ENCODE peak calls at places on chromosome 14, in six cellular contexts. S is AG10803, B is bronchial epithelial cell, N is transverse colon, V is astrocyte of the spinal cord, A is HFFc6. R is an unnamed sample.

GRCh38 chr14:71206766-71207371 is 299.6 kb downstream of the PCNX1 start:
- DNase-seq in S (peak), V (peak), B (peak), A (peak), N (no peak), R (no peak)

GRCh38 chr14:64612021-64612380 is 62.2 kb downstream of the PPP1R36 start:
- DNase-seq in B (peak), V (peak), N (no peak), A (peak), S (peak), R (no peak)

GRCh38 chr14:74333909-74334308 is 14.4 kb upstream of the VRTN start:
- DNase-seq in B (peak), N (no peak), A (peak), S (peak), V (peak), R (no peak)

GRCh38 chr14:61678966-61679365 is 16.3 kb upstream of the HIF1A start:
- DNase-seq in N (no peak), V (peak), A (no peak), B (no peak), S (peak), R (no peak)

GRCh38 chr14:35425850-35426249 is 21.3 kb upstream of the NFKBIA start:
- DNase-seq in S (no peak), N (no peak), V (no peak), B (no peak), A (no peak), R (no peak)

GRCh38 chr14:104955396-104955770 is 22.8 kb downstream of the AHNAK2 start:
- DNase-seq in S (no peak), B (no peak), N (no peak), A (no peak), V (no peak), R (peak)

GRCh38 chr14:93543766-93544165 is 113.0 kb downstream of the UNC79 start:
- DNase-seq in V (peak), S (peak), B (peak), N (no peak), A (peak), R (no peak)

GRCh38 chr14:104464907-104465306 is 114.7 kb upstream of the C14orf180 start:
- DNase-seq in N (no peak), V (no peak), S (no peak), B (no peak), A (no peak), R (no peak)

GRCh38 chr14:81162941-81163340 is 57.8 kb downstream of the GTF2A1 start:
- DNase-seq in A (no peak), N (no peak), B (peak), S (no peak), V (no peak), R (peak)

GRCh38 chr14:100339757-100340453 is 16.8 kb downstream of the SLC25A47 start:
- DNase-seq in N (no peak), V (no peak), B (no peak), A (no peak), S (no peak), R (peak)
- TF ChIP-seq CTCF in N (no peak), V (no peak), B (no peak), A (no peak), S (no peak), R (no peak)

GRCh38 chr14:95994593-95994928 is 44.6 kb upstream of the C14orf132 start:
- DNase-seq in S (no peak), B (no peak), V (no peak), A (no peak), N (no peak), R (no peak)

GRCh38 chr14:95993768-95994592 is 45.2 kb upstream of the C14orf132 start:
- DNase-seq in B (peak), V (peak), S (peak), A (peak), N (no peak), R (no peak)

GRCh38 chr14:96001866-96002510 is 37.2 kb upstream of the C14orf132 start:
- DNase-seq in N (no peak), A (no peak), S (peak), V (peak), B (no peak), R (no peak)

GRCh38 chr14:96002511-96002884 is 36.7 kb upstream of the C14orf132 start:
- DNase-seq in S (no peak), A (no peak), N (no peak), B (no peak), V (no peak), R (no peak)

DNA sequence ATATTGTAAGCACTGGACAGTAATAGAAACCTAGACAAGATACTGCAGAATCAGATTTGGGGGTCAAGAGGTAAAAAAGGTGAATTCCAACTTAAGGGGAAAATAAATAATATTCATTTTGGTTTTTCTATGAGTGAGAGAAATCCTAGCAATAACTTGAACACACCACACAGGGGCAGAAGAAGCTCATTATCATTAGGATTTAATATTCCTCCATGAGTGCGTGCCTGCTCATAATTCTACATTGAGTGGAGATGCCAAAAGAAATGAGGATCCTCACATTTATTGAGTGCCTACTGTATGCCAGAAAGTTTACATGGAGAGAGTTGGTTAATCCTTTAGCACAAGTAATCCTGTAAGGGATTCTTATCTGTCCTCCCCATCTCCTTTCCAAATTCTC is 40.5 kb upstream of the C14orf132 start:
- DNase-seq in N (no peak), A (peak), B (peak), S (peak), V (peak), R (no peak)
- TF ChIP-seq CTCF in N (peak), A (peak), B (peak), S (peak), V (peak), R (no peak)

GRCh38 chr14:86798330-86798729 is 1194.7 kb downstream of the GALC start:
- DNase-seq in S (peak), B (no peak), A (no peak), N (no peak), V (no peak), R (no peak)

GRCh38 chr14:86802726-86803125 is 1190.3 kb downstream of the GALC start:
- DNase-seq in N (no peak), A (no peak), S (no peak), B (no peak), V (peak), R (no peak)

GRCh38 chr14:86796221-86797074 is 1196.5 kb downstream of the GALC start:
- DNase-seq in N (no peak), A (peak), S (peak), V (no peak), B (no peak), R (no peak)

GRCh38 chr14:86797075-86797351 is 1196.0 kb downstream of the GALC start:
- DNase-seq in V (no peak), B (no peak), A (no peak), S (no peak), N (no peak), R (no peak)

DNA sequence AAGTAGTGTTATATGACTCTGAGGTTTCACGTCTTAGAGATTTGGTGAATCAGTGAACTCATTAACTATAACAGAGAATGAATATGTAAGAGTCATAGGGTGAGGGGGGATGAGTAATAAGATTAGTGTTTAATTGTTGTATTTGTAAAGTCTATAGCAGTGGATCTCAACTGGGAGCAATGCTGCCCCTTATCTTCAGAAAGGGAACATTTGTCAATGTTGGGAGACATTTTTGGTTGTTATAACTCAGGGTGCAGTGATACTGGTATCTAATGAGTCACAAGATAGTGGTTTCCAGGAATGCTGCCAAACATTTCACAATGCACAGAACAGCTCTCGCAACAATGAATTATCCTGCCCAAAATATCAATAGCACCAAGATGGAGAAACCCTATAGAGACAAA is 1193.7 kb downstream of the GALC start:
- DNase-seq in B (peak), V (peak), A (peak), N (no peak), S (peak), R (no peak)
- TF ChIP-seq CTCF in B (no peak), V (no peak), A (peak), N (no peak), S (peak), R (no peak)

GRCh38 chr14:77547512-77547911 is 48.9 kb upstream of the ISM2 start:
- DNase-seq in N (no peak), V (no peak), S (no peak), A (no peak), B (no peak), R (no peak)
- TF ChIP-seq CTCF in N (no peak), V (no peak), S (no peak), A (peak), B (peak), R (peak)

DNA sequence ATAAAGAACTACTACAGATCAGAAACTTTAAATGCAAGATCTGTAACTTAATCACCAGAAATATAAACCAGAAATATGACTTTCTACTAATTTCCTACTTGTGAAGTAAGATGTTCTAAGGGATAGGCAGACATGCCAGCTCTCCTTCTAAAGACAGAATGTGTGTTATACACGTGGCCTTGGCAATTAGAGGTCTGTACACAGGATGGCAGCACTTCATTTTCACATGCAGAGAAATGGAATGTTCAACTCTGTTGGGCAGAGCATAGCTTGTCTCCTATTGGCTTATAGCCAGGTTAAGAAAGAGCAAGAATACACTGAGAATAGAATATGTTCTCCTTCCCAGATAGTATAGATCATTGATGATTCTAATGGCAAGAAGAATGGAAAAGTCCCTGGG is 403.8 kb downstream of the DAD1 start:
- DNase-seq in A (no peak), S (no peak), V (peak), N (no peak), B (peak), R (no peak)
- TF ChIP-seq CTCF in A (no peak), S (no peak), V (peak), N (no peak), B (no peak), R (no peak)

GRCh38 chr14:69281450-69282169 is 21.7 kb downstream of the GALNT16 start:
- DNase-seq in S (no peak), N (no peak), V (no peak), B (no peak), A (peak), R (no peak)
- TF ChIP-seq CTCF in S (no peak), N (no peak), V (no peak), B (no peak), A (peak), R (no peak)

GRCh38 chr14:94686511-94687160 is 74.4 kb downstream of the SERPINA3 start:
- DNase-seq in N (no peak), V (no peak), B (no peak), S (no peak), A (no peak), R (no peak)

GRCh38 chr14:94682061-94682516 is 69.9 kb downstream of the SERPINA3 start:
- DNase-seq in A (no peak), S (no peak), B (no peak), V (peak), N (no peak), R (no peak)

GRCh38 chr14:94685681-94686485 is 73.7 kb downstream of the SERPINA3 start:
- DNase-seq in V (no peak), S (no peak), A (no peak), N (no peak), B (no peak), R (no peak)

GRCh38 chr14:94682736-94683135 is 70.5 kb downstream of the SERPINA3 start:
- DNase-seq in A (no peak), S (no peak), V (no peak), N (no peak), B (peak), R (no peak)

GRCh38 chr14:94685166-94685581 is 73.0 kb downstream of the SERPINA3 start:
- DNase-seq in B (no peak), V (no peak), A (no peak), S (no peak), N (no peak), R (no peak)
- TF ChIP-seq CTCF in B (no peak), V (no peak), A (no peak), S (no peak), N (no peak), R (no peak)

GRCh38 chr14:21395450-21395849 is 11.6 kb upstream of the SUPT16H start:
- DNase-seq in S (no peak), A (no peak), V (no peak), B (no peak), N (no peak), R (no peak)
- TF ChIP-seq CTCF in S (no peak), A (peak), V (no peak), B (no peak), N (no peak), R (peak)

GRCh38 chr14:55731881-55732498 is 152.0 kb downstream of the KTN1 start:
- DNase-seq in V (peak), B (no peak), S (peak), N (peak), A (no peak), R (no peak)
- TF ChIP-seq CTCF in V (peak), B (peak), S (peak), N (peak), A (peak), R (peak)

GRCh38 chr14:88829685-88830302 is 5.3 kb downstream of the TTC8 start:
- DNase-seq in S (no peak), B (no peak), A (no peak), V (no peak), N (no peak), R (no peak)

GRCh38 chr14:88825503-88825902 is 1.1 kb downstream of the TTC8 start:
- DNase-seq in N (no peak), A (no peak), S (no peak), B (no peak), V (no peak), R (no peak)

GRCh38 chr14:88831285-88831684 is 6.8 kb downstream of the TTC8 start:
- DNase-seq in A (peak), V (peak), B (peak), S (peak), N (no peak), R (no peak)

GRCh38 chr14:88825078-88825458 is 617 bp downstream of the TTC8 start:
- DNase-seq in N (no peak), B (no peak), A (no peak), V (peak), S (no peak), R (no peak)

DNA sequence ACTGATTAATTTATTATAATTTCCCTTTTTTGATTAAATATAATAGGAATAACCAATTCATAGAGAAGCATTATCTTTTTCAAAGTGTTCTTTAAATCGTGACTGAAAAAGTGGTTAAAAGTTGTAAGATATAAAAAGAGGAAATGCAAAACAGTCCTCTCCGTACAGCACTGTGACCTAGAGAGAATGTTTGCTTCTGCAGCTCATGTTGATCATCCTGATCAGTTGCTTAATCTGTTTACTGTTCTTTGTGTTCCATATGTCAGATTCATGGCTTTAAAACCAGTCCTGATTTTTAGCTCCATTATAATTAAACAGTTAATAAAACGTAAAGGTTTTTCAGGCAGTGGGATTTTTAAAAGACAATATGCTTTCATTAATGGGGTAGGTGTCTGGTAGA is 4.7 kb downstream of the TTC8 start:
- DNase-seq in S (no peak), B (no peak), A (no peak), N (no peak), V (no peak), R (no peak)
- TF ChIP-seq CTCF in S (no peak), B (no peak), A (no peak), N (no peak), V (no peak), R (no peak)

R was measured in CD14-positive monocyte.